ENCODE peak calls at places on chromosomes 12 and 14, in eight cellular contexts. Z, M, T, K, A, F, R and J are unnamed samples.

GRCh38 chr12:22541496-22541895 is 2.8 kb downstream of the C2CD5 start:
- DNase-seq in Z (no peak), T (no peak), R (no peak), K (no peak), A (no peak), M (no peak), F (no peak), J (no peak)

GRCh38 chr14:87712386-87713113 is 280.4 kb downstream of the GALC start:
- DNase-seq in T (no peak), K (no peak), R (no peak), F (no peak), A (no peak), Z (no peak), M (no peak), J (peak)

GRCh38 chr12:125169870-125170269 is 104.6 kb downstream of the AACS start:
- DNase-seq in R (no peak), Z (no peak), M (no peak), K (no peak), T (no peak), A (no peak), F (no peak), J (no peak)

GRCh38 chr12:13962699-13963098 is 18.7 kb downstream of the GRIN2B start:
- DNase-seq in F (no peak), R (no peak), A (no peak), M (no peak), K (no peak), T (no peak), Z (no peak), J (peak)

GRCh38 chr14:58151701-58152568 is at the start of gene ARMH4:
- DNase-seq in K (peak), A (no peak), T (peak), F (peak), Z (peak), R (peak), M (peak), J (peak)

GRCh38 chr12:32051511-32052299 is 54.9 kb upstream of the BICD1 start:
- DNase-seq in T (no peak), Z (no peak), M (no peak), A (no peak), K (no peak), R (no peak), F (no peak), J (no peak)

GRCh38 chr14:96269359-96269710 is 13.3 kb downstream of the BDKRB1 start:
- DNase-seq in F (no peak), Z (no peak), A (no peak), R (no peak), K (no peak), T (no peak), M (no peak), J (no peak)

GRCh38 chr12:27279836-27280235 is 35.8 kb downstream of the STK38L start:
- DNase-seq in Z (no peak), F (no peak), R (no peak), M (no peak), A (no peak), T (no peak), K (no peak), J (no peak)

GRCh38 chr12:75979181-75979580 is 52.4 kb downstream of the PHLDA1 start:
- DNase-seq in K (no peak), M (no peak), R (no peak), F (no peak), A (no peak), Z (no peak), T (peak), J (no peak)

GRCh38 chr12:51932218-51933076 is 19.1 kb upstream of the ACVR1B start:
- DNase-seq in K (no peak), A (no peak), F (no peak), M (no peak), Z (no peak), T (no peak), R (no peak), J (no peak)

GRCh38 chr12:79935021-79935623 is at the start of gene PPP1R12A:
- DNase-seq in F (peak), K (peak), M (peak), R (peak), T (peak), Z (peak), A (peak), J (peak)

GRCh38 chr14:30710870-30711269 is 88.8 kb downstream of the SCFD1 start:
- DNase-seq in T (no peak), K (no peak), A (no peak), R (no peak), F (no peak), M (no peak), Z (no peak), J (no peak)

GRCh38 chr12:71710276-71711125 is 24.6 kb downstream of the TMEM19 start:
- DNase-seq in R (no peak), T (no peak), F (no peak), Z (no peak), M (no peak), A (no peak), K (no peak), J (no peak)

GRCh38 chr14:99330316-99331240 is 58.6 kb upstream of the BCL11B start:
- DNase-seq in R (no peak), T (no peak), K (no peak), M (no peak), F (no peak), Z (no peak), A (no peak), J (no peak)

GRCh38 chr14:78608998-78609787 is 439.0 kb downstream of the NRXN3 start:
- DNase-seq in R (no peak), T (no peak), Z (no peak), F (no peak), K (no peak), M (no peak), A (no peak), J (no peak)

GRCh38 chr14:94101748-94102147 is 8.8 kb upstream of the IFI27 start:
- DNase-seq in M (no peak), R (no peak), A (no peak), T (no peak), F (peak), K (no peak), Z (no peak), J (no peak)

GRCh38 chr12:55816876-55817351 is 610 bp downstream of the SARNP start:
- DNase-seq in M (no peak), A (no peak), T (peak), Z (no peak), R (no peak), F (no peak), K (no peak), J (no peak)

GRCh38 chr12:45170456-45171042 is 45.3 kb upstream of the ANO6 start:
- DNase-seq in R (no peak), M (peak), K (peak), T (peak), A (peak), F (peak), Z (peak), J (peak)

GRCh38 chr12:112169966-112170365 is 44.6 kb downstream of the TRAFD1 start:
- DNase-seq in M (no peak), Z (no peak), K (no peak), F (no peak), T (no peak), R (no peak), A (no peak), J (no peak)

GRCh38 chr12:24780969-24781368 is 167.9 kb downstream of the BCAT1 start:
- DNase-seq in K (no peak), Z (no peak), F (no peak), T (no peak), R (no peak), M (no peak), A (no peak), J (no peak)

GRCh38 chr14:88872976-88873375 is 48.5 kb downstream of the TTC8 start:
- DNase-seq in M (no peak), K (no peak), Z (no peak), T (no peak), R (no peak), A (no peak), F (no peak), J (no peak)

GRCh38 chr12:121038861-121039654 is at the start of gene OASL:
- DNase-seq in K (no peak), F (no peak), Z (no peak), M (peak), T (peak), R (no peak), A (no peak), J (no peak)

GRCh38 chr12:1633459-1633858 is 4.4 kb downstream of the WNT5B start:
- DNase-seq in T (no peak), A (no peak), M (no peak), Z (no peak), F (no peak), R (no peak), K (no peak), J (no peak)

GRCh38 chr14:100911665-100912316 is 8.3 kb upstream of the RTL1 start:
- DNase-seq in Z (no peak), A (no peak), T (no peak), F (no peak), R (no peak), M (no peak), K (no peak), J (no peak)

GRCh38 chr12:52335598-52336262 is 14.5 kb upstream of the KRT83 start:
- DNase-seq in T (no peak), K (no peak), R (no peak), Z (no peak), M (no peak), F (no peak), A (no peak), J (no peak)

GRCh38 chr12:68236421-68237059 is 10.9 kb upstream of the IL26 start:
- DNase-seq in F (no peak), R (no peak), A (no peak), K (no peak), Z (no peak), M (no peak), T (peak), J (no peak)

GRCh38 chr14:104281768-104282301 is 143.4 kb downstream of the KIF26A start:
- DNase-seq in A (no peak), K (peak), F (peak), T (no peak), M (peak), Z (peak), R (peak), J (no peak)

GRCh38 chr14:61562321-61563161 is 132.8 kb upstream of the HIF1A start:
- DNase-seq in R (no peak), M (no peak), T (peak), Z (no peak), A (no peak), K (no peak), F (no peak), J (no peak)
- H3K27ac ChIP-seq in R (peak), M (peak), T (no peak), Z (peak), A (no peak), K (peak), F (no peak), J (no peak)

GRCh38 chr12:10701226-10701681 is 21.9 kb downstream of the YBX3 start:
- DNase-seq in F (no peak), Z (no peak), A (no peak), R (no peak), M (no peak), T (no peak), K (no peak), J (no peak)
- H3K27ac ChIP-seq in F (no peak), Z (no peak), A (no peak), R (no peak), M (no peak), T (no peak), K (peak), J (no peak)

DNA sequence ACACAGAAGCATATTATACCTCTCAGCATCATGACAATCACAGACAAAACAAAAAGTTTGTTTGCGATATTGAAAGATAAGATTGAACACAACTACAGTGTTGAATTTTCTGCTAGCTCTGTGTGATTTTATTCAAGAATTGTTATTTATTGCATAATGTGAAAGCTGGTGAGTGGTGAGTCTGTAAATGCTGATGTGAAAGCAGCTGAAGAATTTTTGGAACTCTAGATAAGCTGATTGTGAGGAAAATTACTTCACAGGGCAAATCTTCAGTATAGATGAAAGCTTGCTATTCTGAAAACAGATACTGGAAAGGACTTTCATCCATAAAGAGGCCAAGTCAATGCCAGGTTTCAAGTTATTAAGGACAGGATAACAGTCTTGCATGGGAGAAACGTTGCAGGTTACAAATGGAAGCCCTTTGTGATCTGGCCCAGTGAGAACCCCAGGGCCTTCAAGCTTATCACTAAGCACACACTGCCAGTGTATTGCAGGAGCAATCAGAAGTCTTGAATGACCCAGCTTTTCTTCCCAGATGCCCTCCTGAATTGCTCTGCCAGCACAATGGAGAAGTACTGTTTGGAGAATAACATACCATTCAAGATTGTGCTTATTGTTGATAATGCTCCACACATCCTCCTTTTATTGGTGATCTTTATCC is 153.7 kb downstream of the PCNX1 start:
- DNase-seq in F (no peak), R (no peak), A (no peak), M (no peak), K (no peak), T (no peak), Z (no peak), J (no peak)
- H3K27ac ChIP-seq in F (no peak), R (no peak), A (no peak), M (no peak), K (no peak), T (no peak), Z (no peak), J (no peak)

DNA sequence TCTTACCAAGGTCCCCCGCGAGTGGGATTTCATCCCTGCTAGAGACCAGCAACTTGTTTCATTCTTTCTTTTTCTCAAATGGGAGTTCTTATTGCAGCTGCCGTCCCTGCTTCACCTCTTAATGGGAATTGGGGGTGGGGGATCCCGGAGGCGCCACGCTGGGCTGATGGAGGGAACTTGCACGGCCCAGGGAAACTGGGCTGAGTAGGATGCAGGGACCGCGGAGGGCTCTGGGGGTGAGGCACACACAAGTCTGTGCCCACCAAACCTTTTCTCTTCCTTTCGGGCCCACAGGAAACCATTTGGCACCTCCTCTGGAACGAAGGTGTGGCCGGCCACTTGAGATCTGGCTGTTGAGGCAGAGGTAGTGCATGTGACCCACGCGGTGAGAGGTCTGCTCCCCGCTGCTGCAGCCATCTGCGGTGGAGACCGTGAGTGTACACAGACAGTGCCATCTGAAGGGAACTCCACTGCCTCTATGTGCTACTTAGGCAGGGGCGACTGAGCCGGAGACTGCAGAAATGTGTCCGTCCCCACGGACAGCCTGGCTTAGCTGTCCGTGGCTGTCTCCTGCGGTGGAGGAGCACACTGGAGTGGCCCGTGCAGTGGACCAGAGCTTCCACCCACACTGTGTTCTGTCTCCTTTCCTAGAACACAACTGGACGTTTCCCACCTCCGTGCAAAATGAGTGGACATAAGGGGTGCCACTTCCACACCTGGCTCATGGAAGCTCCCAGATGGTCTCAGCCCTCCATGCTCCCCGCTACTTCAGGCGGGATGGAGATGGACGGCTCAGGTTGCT is 42.1 kb upstream of the TESC start:
- DNase-seq in M (no peak), A (no peak), T (no peak), Z (no peak), K (peak), R (no peak), F (no peak), J (no peak)
- H3K27ac ChIP-seq in M (no peak), A (no peak), T (no peak), Z (no peak), K (no peak), R (no peak), F (no peak), J (no peak)

GRCh38 chr14:54856152-54856551 is 46.5 kb downstream of the GCH1 start:
- DNase-seq in F (no peak), T (no peak), R (no peak), K (no peak), A (no peak), Z (no peak), M (no peak), J (no peak)
- H3K27ac ChIP-seq in F (no peak), T (no peak), R (no peak), K (no peak), A (no peak), Z (no peak), M (no peak), J (no peak)